ENCODE peak calls at places on chromosome 3, in five cellular contexts. M is tibial nerve, S is NT2/D1, O is ovary, C is heart right ventricle. E is an unnamed sample.
A peak's percentile ranks its signal among the peaks of the same experiment; 100 is the strongest.

GRCh38 chr3:127448161-127448561 is 142.4 kb downstream of the TPRA1 start:
- DNase-seq in M (no peak), S (no peak), O (no peak), C (no peak), E (peak; percentile 20)

GRCh38 chr3:13856006-13856405 is 23.9 kb downstream of the WNT7A start:
- DNase-seq in M (no peak), S (no peak), O (no peak), C (no peak), E (no peak)

GRCh38 chr3:137998121-137998520 is 11.8 kb upstream of the CLDN18 start:
- DNase-seq in M (no peak), S (no peak), O (no peak), C (no peak), E (no peak)

GRCh38 chr3:71723452-71724170 is 1.6 kb downstream of the EIF4E3 start:
- DNase-seq in M (no peak), S (no peak), O (no peak), C (no peak), E (no peak)

GRCh38 chr3:151440940-151441339 is 19.9 kb downstream of the IGSF10 start:
- DNase-seq in M (no peak), S (no peak), O (no peak), C (no peak), E (no peak)

GRCh38 chr3:11648735-11649134 is 5.0 kb upstream of the VGLL4 start:
- DNase-seq in M (no peak), S (no peak), O (no peak), C (no peak), E (no peak)

GRCh38 chr3:18968120-18968519 is 180.2 kb upstream of the KCNH8 start:
- DNase-seq in M (no peak), S (no peak), O (no peak), C (no peak), E (no peak)

GRCh38 chr3:133701435-133702358 is 40.0 kb upstream of the TOPBP1 start:
- DNase-seq in M (no peak), S (no peak), O (no peak), C (no peak), E (no peak)

GRCh38 chr3:72058493-72059081 is 273.6 kb upstream of the PROK2 start:
- DNase-seq in M (no peak), S (no peak), O (no peak), C (peak; percentile 30), E (no peak)

GRCh38 chr3:124229407-124229806 is 237.5 kb upstream of the ROPN1 start:
- DNase-seq in M (no peak), S (no peak), O (no peak), C (no peak), E (no peak)

GRCh38 chr3:60839242-60839641 is 412.0 kb downstream of the FHIT start:
- DNase-seq in M (no peak), S (no peak), O (no peak), C (no peak), E (no peak)

GRCh38 chr3:149615731-149616221 is 42.0 kb downstream of the WWTR1 start:
- DNase-seq in M (no peak), S (no peak), O (no peak), C (no peak), E (no peak)

GRCh38 chr3:186084264-186084663 is 24.6 kb downstream of the ETV5 start:
- DNase-seq in M (no peak), S (no peak), O (no peak), C (no peak), E (no peak)

GRCh38 chr3:134374791-134375541 is 719 bp upstream of the AMOTL2 start:
- DNase-seq in M (no peak), S (peak; percentile 82), O (peak; percentile 71), C (peak; percentile 74), E (no peak)

GRCh38 chr3:134978658-134979057 is 183.6 kb downstream of the EPHB1 start:
- DNase-seq in M (no peak), S (no peak), O (no peak), C (no peak), E (no peak)

GRCh38 chr3:172082269-172082668 is 42.9 kb downstream of the FNDC3B start:
- DNase-seq in M (peak; percentile 21), S (no peak), O (no peak), C (peak; percentile 44), E (no peak)

GRCh38 chr3:177917234-177917861 is 618.9 kb upstream of the KCNMB2 start:
- DNase-seq in M (no peak), S (no peak), O (no peak), C (no peak), E (no peak)

GRCh38 chr3:100160516-100160915 is 46.2 kb upstream of the FILIP1L start:
- DNase-seq in M (no peak), S (no peak), O (no peak), C (no peak), E (no peak)

DNA sequence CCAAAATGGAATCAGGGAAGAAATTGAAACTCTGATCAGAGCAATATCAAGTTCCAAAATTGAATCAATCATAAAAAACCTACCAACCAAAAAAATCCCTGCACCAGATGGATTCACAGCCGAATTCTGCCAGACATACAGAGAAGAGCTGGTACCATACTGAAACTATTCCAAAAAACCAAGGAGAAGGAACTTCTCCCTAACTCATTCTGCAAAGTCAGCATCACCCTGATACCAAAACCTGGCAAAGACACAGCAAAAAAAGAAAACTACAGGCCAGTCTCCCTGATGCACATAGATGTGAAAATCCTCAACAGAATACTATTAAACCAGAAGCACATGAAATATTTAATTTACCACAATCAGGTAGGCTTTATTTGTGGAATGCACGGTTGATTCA is 118.1 kb downstream of the MYRIP start:
- DNase-seq in M (no peak), S (no peak), O (no peak), C (no peak), E (no peak)
- H3K36me3 ChIP-seq in M (no peaks in the 10 kb centered on the region), S (no peaks in the 10 kb centered on the region), O (no peaks in the 10 kb centered on the region), C (no peaks in the 10 kb centered on the region), E (no peaks in the 10 kb centered on the region)

GRCh38 chr3:37501906-37502305 is 327.5 kb upstream of the LRRFIP2 start:
- DNase-seq in M (no peak), S (no peak), O (no peak), C (no peak), E (no peak)

GRCh38 chr3:37504583-37505357 is 330.4 kb upstream of the LRRFIP2 start:
- DNase-seq in M (no peak), S (no peak), O (no peak), C (no peak), E (no peak)

GRCh38 chr3:37509069-37509468 is 334.7 kb upstream of the LRRFIP2 start:
- DNase-seq in M (no peak), S (no peak), O (no peak), C (peak; percentile 46), E (no peak)

GRCh38 chr3:37506968-37507535 is 332.7 kb upstream of the LRRFIP2 start:
- DNase-seq in M (no peak), S (no peak), O (no peak), C (no peak), E (no peak)

GRCh38 chr3:37505415-37505814 is 331.0 kb upstream of the LRRFIP2 start:
- DNase-seq in M (no peak), S (no peak), O (no peak), C (no peak), E (no peak)
- H3K36me3 ChIP-seq in M (peaks cover 36% of the 10 kb centered on the region), S (peaks cover 19% of the 10 kb centered on the region), O (no peaks in the 10 kb centered on the region), C (peaks cover 10% of the 10 kb centered on the region), E (no peaks in the 10 kb centered on the region)

DNA sequence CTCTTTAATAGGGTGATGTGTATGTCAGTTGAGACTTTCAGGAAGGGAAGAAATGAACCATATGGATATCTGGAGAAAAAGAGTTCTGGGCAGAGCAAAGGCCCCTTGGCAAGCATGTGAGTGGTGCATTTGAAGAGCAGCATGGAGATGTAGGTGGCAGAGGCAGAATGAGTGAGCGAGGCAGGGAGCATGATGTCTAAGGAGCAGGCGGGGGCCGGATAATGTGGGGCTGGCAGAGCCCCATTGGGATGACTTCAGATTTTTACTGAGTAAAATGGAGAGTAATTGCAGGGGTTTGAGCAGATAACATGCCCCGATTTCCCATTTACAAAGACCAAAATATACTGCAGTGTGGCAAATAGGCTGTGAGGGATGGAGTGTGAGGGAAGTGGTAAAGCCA is 52.9 kb upstream of the PLCL2 start:
- DNase-seq in M (no peak), S (no peak), O (no peak), C (no peak), E (no peak)
- H3K36me3 ChIP-seq in M (no peaks in the 10 kb centered on the region), S (no peaks in the 10 kb centered on the region), O (no peaks in the 10 kb centered on the region), C (no peaks in the 10 kb centered on the region), E (no peaks in the 10 kb centered on the region)

GRCh38 chr3:9476935-9477334 is 76.7 kb downstream of the LHFPL4 start:
- DNase-seq in M (no peak), S (no peak), O (no peak), C (no peak), E (peak; percentile 7)
- H3K36me3 ChIP-seq in M (peaks cover 100% of the 10 kb centered on the region), S (peaks cover 90% of the 10 kb centered on the region), O (no peaks in the 10 kb centered on the region), C (peaks cover 56% of the 10 kb centered on the region), E (peaks cover 20% of the 10 kb centered on the region)

GRCh38 chr3:39146611-39147373 is 6.6 kb downstream of the CSRNP1 start:
- DNase-seq in M (peak; percentile 68), S (no peak), O (peak; percentile 80), C (peak; percentile 72), E (peak; percentile 94)

GRCh38 chr3:39147374-39147709 is 6.0 kb downstream of the CSRNP1 start:
- DNase-seq in M (no peak), S (no peak), O (no peak), C (no peak), E (no peak)

GRCh38 chr3:39144748-39145380 is 8.5 kb downstream of the CSRNP1 start:
- DNase-seq in M (no peak), S (no peak), O (no peak), C (no peak), E (no peak)

GRCh38 chr3:39147711-39148115 is 5.7 kb downstream of the CSRNP1 start:
- DNase-seq in M (no peak), S (no peak), O (peak; percentile 42), C (peak; percentile 63), E (peak; percentile 64)

DNA sequence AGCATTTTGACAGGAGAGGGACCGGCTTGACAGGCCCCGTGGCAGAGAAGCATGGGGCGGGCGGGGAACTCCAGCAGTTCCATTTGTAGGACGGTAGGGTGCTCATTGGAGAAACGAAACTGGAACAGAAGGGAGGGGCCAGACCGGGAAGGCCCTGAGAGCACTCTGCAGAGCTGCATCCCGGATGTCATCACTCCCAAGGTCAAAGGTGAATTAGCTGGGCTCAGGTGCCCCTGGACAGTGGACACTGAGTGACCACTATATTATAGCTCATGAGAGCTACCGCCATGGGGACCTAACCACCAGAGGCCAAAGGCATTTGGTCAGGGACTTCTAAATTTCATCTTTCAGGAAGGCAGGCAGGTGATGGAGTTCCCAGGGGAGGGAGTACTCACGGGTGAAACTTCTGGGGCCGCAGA is 7.3 kb downstream of the CSRNP1 start:
- DNase-seq in M (no peak), S (no peak), O (no peak), C (peak; percentile 53), E (peak; percentile 62)
- H3K36me3 ChIP-seq in M (peaks cover 53% of the 10 kb centered on the region), S (peaks cover 74% of the 10 kb centered on the region), O (no peaks in the 10 kb centered on the region), C (peaks cover 34% of the 10 kb centered on the region), E (peaks cover 55% of the 10 kb centered on the region)

GRCh38 chr3:129173206-129173605 is 10.5 kb downstream of the CNBP start:
- DNase-seq in M (no peak), S (no peak), O (no peak), C (no peak), E (no peak)

GRCh38 chr3:129176051-129176450 is 7.6 kb downstream of the CNBP start:
- DNase-seq in M (no peak), S (no peak), O (no peak), C (no peak), E (no peak)

DNA sequence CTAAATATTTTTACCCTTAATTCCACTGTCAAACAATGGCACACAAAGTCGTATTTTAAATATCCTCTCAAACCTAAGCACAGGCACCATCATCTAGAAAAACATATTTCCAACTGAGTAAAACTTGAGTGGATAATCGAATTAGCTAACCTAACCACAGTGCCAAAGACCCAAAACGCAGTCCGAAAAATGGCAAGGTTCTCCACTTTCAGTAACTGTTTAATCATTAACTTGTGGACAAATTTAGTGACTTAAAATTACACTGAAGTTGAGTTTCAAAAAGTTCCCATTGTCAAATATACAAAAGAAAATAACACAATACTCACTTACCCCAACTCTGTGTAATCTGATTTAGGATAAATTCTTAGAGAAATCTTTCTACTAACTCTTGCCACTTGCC is 10.0 kb downstream of the CNBP start:
- DNase-seq in M (no peak), S (no peak), O (no peak), C (no peak), E (no peak)
- H3K36me3 ChIP-seq in M (peaks cover 61% of the 10 kb centered on the region), S (peaks cover 89% of the 10 kb centered on the region), O (no peaks in the 10 kb centered on the region), C (peaks cover 15% of the 10 kb centered on the region), E (no peaks in the 10 kb centered on the region)